ENCODE peak calls at places on chromosomes 5 and 9, in six cellular contexts. One of them, this sample, is unnamed.

GRCh38 chr9:6759114-6759977 is 1.6 kb downstream of the KDM4C start:
- DNase-seq in stimulated activated naive CD4-positive, alpha-beta T cell treated with Interleukin-2 at 50 U/mL for 16 hours: no peak
- DNase-seq in H4: peak; percentile 62
- DNase-seq in CD4-positive, alpha-beta memory T cell: peak; percentile 77
- DNase-seq in HFFc6: peak; percentile 93
- DNase-seq in hippocampal formation: no peak
- DNase-seq in this sample: no peak

GRCh38 chr9:16429671-16430070 is 440.8 kb downstream of the BNC2 start:
- DNase-seq in CD4-positive, alpha-beta memory T cell: no peak
- DNase-seq in HFFc6: no peak
- DNase-seq in H4: no peak
- DNase-seq in stimulated activated naive CD4-positive, alpha-beta T cell treated with Interleukin-2 at 50 U/mL for 16 hours: no peak
- DNase-seq in hippocampal formation: no peak
- DNase-seq in this sample: no peak

GRCh38 chr5:66994790-66995189 is 201.8 kb downstream of the CD180 start:
- DNase-seq in stimulated activated naive CD4-positive, alpha-beta T cell treated with Interleukin-2 at 50 U/mL for 16 hours: no peak
- DNase-seq in H4: no peak
- DNase-seq in HFFc6: no peak
- DNase-seq in hippocampal formation: no peak
- DNase-seq in CD4-positive, alpha-beta memory T cell: no peak
- DNase-seq in this sample: no peak

GRCh38 chr5:74185599-74185998 is 454.9 kb downstream of the ENC1 start:
- DNase-seq in H4: no peak
- DNase-seq in hippocampal formation: no peak
- DNase-seq in CD4-positive, alpha-beta memory T cell: no peak
- DNase-seq in HFFc6: no peak
- DNase-seq in stimulated activated naive CD4-positive, alpha-beta T cell treated with Interleukin-2 at 50 U/mL for 16 hours: no peak
- DNase-seq in this sample: no peak

GRCh38 chr9:111986035-111986556 is 89.5 kb downstream of the UGCG start:
- DNase-seq in CD4-positive, alpha-beta memory T cell: no peak
- DNase-seq in stimulated activated naive CD4-positive, alpha-beta T cell treated with Interleukin-2 at 50 U/mL for 16 hours: no peak
- DNase-seq in hippocampal formation: no peak
- DNase-seq in H4: no peak
- DNase-seq in HFFc6: no peak
- DNase-seq in this sample: no peak

GRCh38 chr5:135379052-135379654 is 19.9 kb downstream of the MACROH2A1 start:
- DNase-seq in CD4-positive, alpha-beta memory T cell: no peak
- DNase-seq in HFFc6: peak; percentile 69
- DNase-seq in stimulated activated naive CD4-positive, alpha-beta T cell treated with Interleukin-2 at 50 U/mL for 16 hours: no peak
- DNase-seq in hippocampal formation: no peak
- DNase-seq in H4: no peak
- DNase-seq in this sample: peak; percentile 67

GRCh38 chr5:4802044-4802443 is 338.1 kb upstream of the ADAMTS16 start:
- DNase-seq in CD4-positive, alpha-beta memory T cell: no peak
- DNase-seq in hippocampal formation: no peak
- DNase-seq in stimulated activated naive CD4-positive, alpha-beta T cell treated with Interleukin-2 at 50 U/mL for 16 hours: no peak
- DNase-seq in H4: peak; percentile 19
- DNase-seq in HFFc6: no peak
- DNase-seq in this sample: peak; percentile 40

GRCh38 chr9:18825775-18826174 is 207.2 kb downstream of the SAXO1 start:
- DNase-seq in HFFc6: no peak
- DNase-seq in CD4-positive, alpha-beta memory T cell: no peak
- DNase-seq in H4: no peak
- DNase-seq in hippocampal formation: no peak
- DNase-seq in stimulated activated naive CD4-positive, alpha-beta T cell treated with Interleukin-2 at 50 U/mL for 16 hours: no peak
- DNase-seq in this sample: no peak

GRCh38 chr5:9587135-9587534 is 41.3 kb upstream of the SEMA5A start:
- DNase-seq in CD4-positive, alpha-beta memory T cell: no peak
- DNase-seq in hippocampal formation: no peak
- DNase-seq in HFFc6: no peak
- DNase-seq in H4: no peak
- DNase-seq in stimulated activated naive CD4-positive, alpha-beta T cell treated with Interleukin-2 at 50 U/mL for 16 hours: no peak
- DNase-seq in this sample: no peak

GRCh38 chr5:9468070-9468388 is 77.8 kb downstream of the SEMA5A start:
- DNase-seq in CD4-positive, alpha-beta memory T cell: no peak
- DNase-seq in hippocampal formation: no peak
- DNase-seq in H4: peak; percentile 86
- DNase-seq in stimulated activated naive CD4-positive, alpha-beta T cell treated with Interleukin-2 at 50 U/mL for 16 hours: no peak
- DNase-seq in HFFc6: peak; percentile 94
- DNase-seq in this sample: peak; percentile 95

GRCh38 chr5:149381986-149382338 is 2.9 kb upstream of the IL17B start:
- DNase-seq in hippocampal formation: peak; percentile 21
- DNase-seq in CD4-positive, alpha-beta memory T cell: peak; percentile 52
- DNase-seq in HFFc6: peak; percentile 61
- DNase-seq in stimulated activated naive CD4-positive, alpha-beta T cell treated with Interleukin-2 at 50 U/mL for 16 hours: peak; percentile 60
- DNase-seq in H4: peak; percentile 61
- DNase-seq in this sample: peak; percentile 73

GRCh38 chr9:87498816-87499454 is 1.3 kb downstream of the DAPK1 start:
- DNase-seq in hippocampal formation: no peak
- DNase-seq in HFFc6: no peak
- DNase-seq in stimulated activated naive CD4-positive, alpha-beta T cell treated with Interleukin-2 at 50 U/mL for 16 hours: no peak
- DNase-seq in CD4-positive, alpha-beta memory T cell: no peak
- DNase-seq in H4: no peak
- DNase-seq in this sample: no peak

GRCh38 chr5:76280494-76280893 is 122.6 kb upstream of the IQGAP2 start:
- DNase-seq in H4: no peak
- DNase-seq in stimulated activated naive CD4-positive, alpha-beta T cell treated with Interleukin-2 at 50 U/mL for 16 hours: no peak
- DNase-seq in hippocampal formation: no peak
- DNase-seq in CD4-positive, alpha-beta memory T cell: no peak
- DNase-seq in HFFc6: no peak
- DNase-seq in this sample: no peak

This sample was measured in MG63.